ENCODE peak calls at places on chromosomes 7 and 10, in eight cellular contexts. U, I, L, F, R, Q, Z and N are unnamed samples.

GRCh38 chr7:50792342-50793114 is 9.8 kb upstream of the GRB10 start:
- DNase-seq in U (peak), I (peak), L (peak), F (peak), R (peak), Q (peak), Z (peak), N (peak)

GRCh38 chr10:73494213-73494612 is 1.6 kb downstream of the PPP3CB start:
- DNase-seq in U (no peak), I (no peak), L (no peak), F (no peak), R (no peak), Q (no peak), Z (no peak), N (no peak)

GRCh38 chr10:79149662-79150443 is 81.1 kb downstream of the ZMIZ1 start:
- DNase-seq in U (peak), I (no peak), L (peak), F (peak), R (peak), Q (peak), Z (peak), N (peak)

GRCh38 chr7:91357379-91357778 is 93.1 kb downstream of the FZD1 start:
- DNase-seq in U (no peak), I (no peak), L (no peak), F (no peak), R (no peak), Q (peak), Z (no peak), N (no peak)

GRCh38 chr7:144824360-144824759 is 11.5 kb downstream of the TPK1 start:
- DNase-seq in U (peak), I (no peak), L (no peak), F (no peak), R (peak), Q (peak), Z (no peak), N (no peak)

GRCh38 chr7:47147213-47147631 is 434.7 kb downstream of the TNS3 start:
- DNase-seq in U (peak), I (no peak), L (no peak), F (no peak), R (no peak), Q (no peak), Z (no peak), N (no peak)

GRCh38 chr10:5509236-5509635 is 9.9 kb upstream of the CALML5 start:
- DNase-seq in U (no peak), I (no peak), L (no peak), F (peak), R (no peak), Q (no peak), Z (peak), N (no peak)

GRCh38 chr7:155883491-155884224 is 71.4 kb upstream of the SHH start:
- DNase-seq in U (no peak), I (no peak), L (no peak), F (no peak), R (no peak), Q (no peak), Z (peak), N (no peak)

GRCh38 chr7:157386979-157387800 is 50.4 kb downstream of the DNAJB6 start:
- DNase-seq in U (peak), I (peak), L (peak), F (peak), R (peak), Q (peak), Z (peak), N (peak)

GRCh38 chr10:32139223-32140073 is 83.2 kb upstream of the KIF5B start:
- DNase-seq in U (peak), I (peak), L (peak), F (peak), R (peak), Q (peak), Z (peak), N (peak)

GRCh38 chr7:84714765-84715164 is 472.1 kb downstream of the SEMA3D start:
- DNase-seq in U (no peak), I (no peak), L (no peak), F (no peak), R (no peak), Q (no peak), Z (no peak), N (no peak)

GRCh38 chr7:46486264-46487206 is 565.5 kb upstream of the IGFBP3 start:
- DNase-seq in U (peak), I (no peak), L (peak), F (peak), R (peak), Q (peak), Z (peak), N (no peak)

GRCh38 chr10:113469796-113470195 is 83.1 kb upstream of the HABP2 start:
- DNase-seq in U (no peak), I (no peak), L (no peak), F (no peak), R (no peak), Q (no peak), Z (no peak), N (no peak)

GRCh38 chr7:6651866-6652445 is 14.8 kb downstream of the ZNF316 start:
- DNase-seq in U (no peak), I (no peak), L (no peak), F (peak), R (no peak), Q (no peak), Z (no peak), N (no peak)

GRCh38 chr10:46556515-46557318 is at the start of gene GPRIN2:
- DNase-seq in U (no peak), I (peak), L (no peak), F (peak), R (no peak), Q (no peak), Z (peak), N (peak)

GRCh38 chr10:89337493-89337892 is 9.7 kb downstream of the IFIT3 start:
- DNase-seq in U (peak), I (no peak), L (no peak), F (no peak), R (peak), Q (peak), Z (no peak), N (no peak)

GRCh38 chr10:52583341-52583740 is 189.2 kb downstream of the MBL2 start:
- DNase-seq in U (no peak), I (no peak), L (no peak), F (no peak), R (no peak), Q (no peak), Z (no peak), N (no peak)

GRCh38 chr7:82677493-82677892 is 233.9 kb upstream of the CACNA2D1 start:
- DNase-seq in U (peak), I (no peak), L (no peak), F (no peak), R (peak), Q (peak), Z (no peak), N (no peak)

GRCh38 chr10:119466076-119466475 is 76.4 kb downstream of the RGS10 start:
- DNase-seq in U (no peak), I (no peak), L (no peak), F (no peak), R (no peak), Q (no peak), Z (no peak), N (no peak)

GRCh38 chr10:42864575-42864974 is 82.0 kb downstream of the BMS1 start:
- DNase-seq in U (no peak), I (no peak), L (no peak), F (peak), R (peak), Q (peak), Z (no peak), N (no peak)

GRCh38 chr7:128737867-128738390 is 1.2 kb upstream of the CALU start:
- DNase-seq in U (peak), I (no peak), L (peak), F (no peak), R (peak), Q (peak), Z (no peak), N (no peak)

GRCh38 chr7:73341877-73342276 is 13.9 kb downstream of the FKBP6 start:
- DNase-seq in U (peak), I (no peak), L (no peak), F (no peak), R (peak), Q (peak), Z (no peak), N (peak)

GRCh38 chr7:153396475-153396874 is 636.9 kb downstream of the ACTR3B start:
- DNase-seq in U (no peak), I (no peak), L (no peak), F (no peak), R (no peak), Q (no peak), Z (no peak), N (no peak)

GRCh38 chr10:78623577-78624215 is 445.1 kb upstream of the ZMIZ1 start:
- DNase-seq in U (peak), I (no peak), L (no peak), F (no peak), R (peak), Q (peak), Z (no peak), N (peak)

GRCh38 chr10:43201545-43202131 is 63.4 kb downstream of the CSGALNACT2 start:
- DNase-seq in U (no peak), I (no peak), L (peak), F (peak), R (no peak), Q (no peak), Z (peak), N (peak)

DNA sequence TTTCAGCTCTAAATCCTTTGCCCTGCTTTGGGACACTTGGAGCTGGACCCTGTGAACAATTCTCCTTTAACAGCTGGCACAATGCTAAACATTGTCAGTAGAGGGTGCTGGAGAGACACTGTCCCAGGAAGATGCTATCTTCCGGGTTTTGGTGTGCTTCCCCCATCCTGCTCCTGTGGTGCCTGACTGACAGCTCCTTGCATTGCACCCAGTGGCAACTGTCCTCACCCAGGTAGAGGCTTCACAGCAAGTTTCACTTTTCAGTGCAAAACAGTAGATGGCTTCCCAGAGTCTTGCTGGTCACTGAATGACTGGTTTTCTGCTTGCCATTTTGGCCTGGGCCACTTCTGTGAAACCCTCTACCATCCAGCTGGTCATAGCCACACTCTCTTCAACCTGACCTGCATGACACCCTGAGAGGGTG is 77.3 kb downstream of the CDC14C start:
- DNase-seq in U (peak), I (peak), L (no peak), F (no peak), R (peak), Q (peak), Z (no peak), N (peak)
- TF ChIP-seq CTCF in U (peak), I (peak), L (no peak), F (no peak), R (peak), Q (peak), Z (no peak), N (no peak)

GRCh38 chr7:100691676-100692577 is 2.1 kb downstream of the GIGYF1 start:
- DNase-seq in U (peak), I (peak), L (peak), F (peak), R (peak), Q (peak), Z (peak), N (peak)
- TF ChIP-seq CTCF in U (peak), I (peak), L (peak), F (peak), R (peak), Q (peak), Z (peak), N (peak)

DNA sequence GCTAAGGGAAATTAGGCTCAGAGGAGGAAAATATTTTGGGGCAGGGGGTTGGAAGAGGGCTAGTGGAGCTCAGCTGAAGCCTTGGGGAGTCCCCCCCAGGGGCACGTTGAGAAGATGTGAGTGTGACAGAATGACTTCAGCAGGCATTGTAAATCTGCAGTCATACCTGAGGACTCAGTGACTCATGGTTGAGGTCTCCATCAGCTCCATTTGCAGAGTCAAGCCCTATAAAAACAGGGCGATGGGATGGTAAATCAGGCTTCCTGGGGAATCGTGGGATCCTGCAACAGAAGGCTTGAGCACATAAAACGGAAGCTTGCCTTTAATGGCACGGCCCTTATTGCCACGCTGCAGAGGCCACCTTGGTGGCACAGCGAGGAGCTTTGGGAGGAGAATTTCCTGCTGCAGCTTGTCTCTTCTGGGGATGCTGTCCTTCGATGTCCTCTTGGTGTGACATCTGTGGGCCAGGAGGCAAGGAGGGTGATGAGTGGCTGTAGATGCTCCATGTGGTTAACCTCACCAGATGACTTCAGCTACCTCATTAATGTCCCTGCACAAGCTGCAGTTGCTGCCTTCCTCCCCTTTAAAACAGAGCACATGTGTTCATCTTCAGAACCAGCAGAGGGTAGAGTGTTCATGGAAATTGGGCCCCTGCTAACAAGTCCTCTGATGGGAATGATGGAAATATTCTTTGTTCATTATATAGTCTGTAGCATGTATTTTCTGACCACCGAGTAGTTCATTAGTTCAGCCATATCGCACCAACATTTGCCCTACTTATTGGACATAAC is 285.9 kb downstream of the LRMDA start:
- DNase-seq in U (no peak), I (no peak), L (no peak), F (no peak), R (peak), Q (peak), Z (no peak), N (no peak)
- TF ChIP-seq CTCF in U (no peak), I (no peak), L (peak), F (no peak), R (no peak), Q (no peak), Z (no peak), N (no peak)

DNA sequence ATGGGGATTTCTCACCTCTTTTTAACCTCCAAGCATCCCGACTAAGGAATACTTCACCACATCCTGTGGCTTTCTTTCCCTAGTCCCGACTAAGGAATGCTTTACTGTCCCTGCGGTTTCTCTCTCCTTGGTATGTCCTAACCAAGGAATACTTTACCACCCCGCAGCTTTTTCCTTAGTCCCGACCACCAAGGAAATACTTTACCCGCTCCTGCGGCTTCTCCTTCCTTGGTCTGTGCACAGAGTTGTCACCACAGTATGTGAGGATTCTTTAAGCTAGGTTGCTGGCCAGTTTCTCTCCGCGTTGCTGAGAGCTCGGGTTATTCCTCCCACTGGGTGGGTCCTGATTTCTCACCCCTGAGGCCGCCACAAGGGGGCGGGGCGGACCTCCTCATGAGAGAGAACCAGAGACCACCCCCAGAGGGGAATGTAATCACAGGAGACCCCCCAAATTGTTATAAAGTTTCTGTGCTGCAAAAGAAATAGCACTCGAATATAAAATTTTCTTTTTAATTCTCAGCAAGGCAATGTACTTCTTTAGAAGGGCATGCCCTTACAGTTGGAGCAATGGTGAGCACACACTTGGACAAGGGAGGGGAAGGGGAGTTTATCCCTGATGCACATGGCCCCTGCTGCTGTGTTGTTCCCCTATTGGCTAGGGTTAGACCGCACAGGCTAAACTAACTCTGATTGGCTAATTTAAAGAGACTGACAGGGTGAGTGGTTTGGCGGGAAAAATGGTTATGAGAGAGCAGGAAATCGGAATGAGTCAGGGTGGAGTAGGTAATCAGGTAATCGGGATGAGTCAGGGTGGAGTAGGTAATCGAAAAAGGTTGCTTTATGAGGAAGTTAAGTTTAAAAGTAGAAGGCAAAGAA is 12.8 kb downstream of the SUGCT start:
- DNase-seq in U (peak), I (no peak), L (no peak), F (no peak), R (peak), Q (peak), Z (no peak), N (no peak)
- TF ChIP-seq CTCF in U (no peak), I (no peak), L (no peak), F (no peak), R (no peak), Q (no peak), Z (no peak), N (no peak)